ENCODE peak calls at places on chromosomes 2 and 18, in eight cellular contexts. One of them, this sample, is unnamed.

GRCh38 chr2:235444101-235444597 is 49.7 kb upstream of the AGAP1 start:
- DNase-seq in WERI-Rb-1: peak
- DNase-seq in HCEC 1CT: no peak
- DNase-seq in myocyte: peak
- DNase-seq in PC-9: peak
- DNase-seq in T-cell: no peak
- DNase-seq in activated gamma-delta T cell: no peak
- DNase-seq in stimulated activated CD8-positive, alpha-beta memory T cell treated with anti-CD3 and anti-CD28 coated beads, Interleukin-15, amount 100 ng/mL, for 24 hours: no peak
- DNase-seq in this sample: no peak

GRCh38 chr2:113178069-113178468 is 4.3 kb downstream of the PSD4 start:
- DNase-seq in WERI-Rb-1: no peak
- DNase-seq in HCEC 1CT: no peak
- DNase-seq in myocyte: no peak
- DNase-seq in PC-9: no peak
- DNase-seq in T-cell: no peak
- DNase-seq in activated gamma-delta T cell: no peak
- DNase-seq in stimulated activated CD8-positive, alpha-beta memory T cell treated with anti-CD3 and anti-CD28 coated beads, Interleukin-15, amount 100 ng/mL, for 24 hours: no peak
- DNase-seq in this sample: no peak

GRCh38 chr2:150567771-150568278 is 80.4 kb upstream of the RND3 start:
- DNase-seq in WERI-Rb-1: no peak
- DNase-seq in HCEC 1CT: peak
- DNase-seq in myocyte: no peak
- DNase-seq in PC-9: no peak
- DNase-seq in T-cell: no peak
- DNase-seq in activated gamma-delta T cell: no peak
- DNase-seq in stimulated activated CD8-positive, alpha-beta memory T cell treated with anti-CD3 and anti-CD28 coated beads, Interleukin-15, amount 100 ng/mL, for 24 hours: no peak
- DNase-seq in this sample: no peak

GRCh38 chr2:202577250-202578183 is 57.3 kb upstream of the FAM117B start:
- DNase-seq in WERI-Rb-1: peak
- DNase-seq in HCEC 1CT: no peak
- DNase-seq in myocyte: no peak
- DNase-seq in PC-9: no peak
- DNase-seq in T-cell: no peak
- DNase-seq in activated gamma-delta T cell: no peak
- DNase-seq in stimulated activated CD8-positive, alpha-beta memory T cell treated with anti-CD3 and anti-CD28 coated beads, Interleukin-15, amount 100 ng/mL, for 24 hours: no peak
- DNase-seq in this sample: no peak

GRCh38 chr18:6851480-6851879 is 122.0 kb downstream of the ARHGAP28 start:
- DNase-seq in WERI-Rb-1: no peak
- DNase-seq in HCEC 1CT: no peak
- DNase-seq in myocyte: no peak
- DNase-seq in PC-9: no peak
- DNase-seq in T-cell: no peak
- DNase-seq in activated gamma-delta T cell: no peak
- DNase-seq in stimulated activated CD8-positive, alpha-beta memory T cell treated with anti-CD3 and anti-CD28 coated beads, Interleukin-15, amount 100 ng/mL, for 24 hours: no peak
- DNase-seq in this sample: no peak

GRCh38 chr2:118844261-118845004 is 3.0 kb downstream of the EN1 start:
- DNase-seq in WERI-Rb-1: no peak
- DNase-seq in HCEC 1CT: no peak
- DNase-seq in myocyte: peak
- DNase-seq in PC-9: no peak
- DNase-seq in T-cell: no peak
- DNase-seq in activated gamma-delta T cell: no peak
- DNase-seq in stimulated activated CD8-positive, alpha-beta memory T cell treated with anti-CD3 and anti-CD28 coated beads, Interleukin-15, amount 100 ng/mL, for 24 hours: no peak
- DNase-seq in this sample: no peak

GRCh38 chr2:159131882-159132281 is 154.6 kb downstream of the WDSUB1 start:
- DNase-seq in WERI-Rb-1: no peak
- DNase-seq in HCEC 1CT: peak
- DNase-seq in myocyte: no peak
- DNase-seq in PC-9: no peak
- DNase-seq in T-cell: no peak
- DNase-seq in activated gamma-delta T cell: no peak
- DNase-seq in stimulated activated CD8-positive, alpha-beta memory T cell treated with anti-CD3 and anti-CD28 coated beads, Interleukin-15, amount 100 ng/mL, for 24 hours: no peak
- DNase-seq in this sample: no peak

GRCh38 chr18:51339866-51340265 is 142.4 kb upstream of the MEX3C start:
- DNase-seq in WERI-Rb-1: no peak
- DNase-seq in HCEC 1CT: no peak
- DNase-seq in myocyte: no peak
- DNase-seq in PC-9: no peak
- DNase-seq in T-cell: no peak
- DNase-seq in activated gamma-delta T cell: no peak
- DNase-seq in stimulated activated CD8-positive, alpha-beta memory T cell treated with anti-CD3 and anti-CD28 coated beads, Interleukin-15, amount 100 ng/mL, for 24 hours: no peak
- DNase-seq in this sample: no peak

GRCh38 chr18:46067431-46068007 is 4.5 kb downstream of the PSTPIP2 start:
- DNase-seq in WERI-Rb-1: no peak
- DNase-seq in HCEC 1CT: peak
- DNase-seq in myocyte: peak
- DNase-seq in PC-9: no peak
- DNase-seq in T-cell: no peak
- DNase-seq in activated gamma-delta T cell: no peak
- DNase-seq in stimulated activated CD8-positive, alpha-beta memory T cell treated with anti-CD3 and anti-CD28 coated beads, Interleukin-15, amount 100 ng/mL, for 24 hours: no peak
- DNase-seq in this sample: no peak

GRCh38 chr2:157509755-157510154 is 65.9 kb upstream of the CYTIP start:
- DNase-seq in WERI-Rb-1: no peak
- DNase-seq in HCEC 1CT: no peak
- DNase-seq in myocyte: no peak
- DNase-seq in PC-9: no peak
- DNase-seq in T-cell: no peak
- DNase-seq in activated gamma-delta T cell: no peak
- DNase-seq in stimulated activated CD8-positive, alpha-beta memory T cell treated with anti-CD3 and anti-CD28 coated beads, Interleukin-15, amount 100 ng/mL, for 24 hours: no peak
- DNase-seq in this sample: no peak

GRCh38 chr2:13000644-13001375 is 284.1 kb downstream of the TRIB2 start:
- DNase-seq in WERI-Rb-1: no peak
- DNase-seq in HCEC 1CT: no peak
- DNase-seq in myocyte: peak
- DNase-seq in PC-9: no peak
- DNase-seq in T-cell: no peak
- DNase-seq in activated gamma-delta T cell: no peak
- DNase-seq in stimulated activated CD8-positive, alpha-beta memory T cell treated with anti-CD3 and anti-CD28 coated beads, Interleukin-15, amount 100 ng/mL, for 24 hours: no peak
- DNase-seq in this sample: no peak

GRCh38 chr2:207390302-207391095 is 139.3 kb upstream of the CREB1 start:
- DNase-seq in WERI-Rb-1: no peak
- DNase-seq in HCEC 1CT: no peak
- DNase-seq in myocyte: no peak
- DNase-seq in PC-9: no peak
- DNase-seq in T-cell: no peak
- DNase-seq in activated gamma-delta T cell: no peak
- DNase-seq in stimulated activated CD8-positive, alpha-beta memory T cell treated with anti-CD3 and anti-CD28 coated beads, Interleukin-15, amount 100 ng/mL, for 24 hours: no peak
- DNase-seq in this sample: no peak

GRCh38 chr2:195695002-195695631 is 38.1 kb downstream of the SLC39A10 start:
- DNase-seq in WERI-Rb-1: no peak
- DNase-seq in HCEC 1CT: no peak
- DNase-seq in myocyte: no peak
- DNase-seq in PC-9: no peak
- DNase-seq in T-cell: no peak
- DNase-seq in activated gamma-delta T cell: no peak
- DNase-seq in stimulated activated CD8-positive, alpha-beta memory T cell treated with anti-CD3 and anti-CD28 coated beads, Interleukin-15, amount 100 ng/mL, for 24 hours: no peak
- DNase-seq in this sample: no peak

GRCh38 chr18:7607535-7608173 is 40.5 kb downstream of the PTPRM start:
- DNase-seq in WERI-Rb-1: no peak
- DNase-seq in HCEC 1CT: no peak
- DNase-seq in myocyte: peak
- DNase-seq in PC-9: no peak
- DNase-seq in T-cell: no peak
- DNase-seq in activated gamma-delta T cell: no peak
- DNase-seq in stimulated activated CD8-positive, alpha-beta memory T cell treated with anti-CD3 and anti-CD28 coated beads, Interleukin-15, amount 100 ng/mL, for 24 hours: no peak
- DNase-seq in this sample: no peak

GRCh38 chr2:10960606-10961489 is 49.1 kb downstream of the KCNF1 start:
- DNase-seq in WERI-Rb-1: peak
- DNase-seq in HCEC 1CT: no peak
- DNase-seq in myocyte: no peak
- DNase-seq in PC-9: no peak
- DNase-seq in T-cell: no peak
- DNase-seq in activated gamma-delta T cell: no peak
- DNase-seq in stimulated activated CD8-positive, alpha-beta memory T cell treated with anti-CD3 and anti-CD28 coated beads, Interleukin-15, amount 100 ng/mL, for 24 hours: no peak
- DNase-seq in this sample: no peak

GRCh38 chr2:106638043-106638442 is 150.9 kb downstream of the CD8B2 start:
- DNase-seq in WERI-Rb-1: no peak
- DNase-seq in HCEC 1CT: no peak
- DNase-seq in myocyte: peak
- DNase-seq in PC-9: no peak
- DNase-seq in T-cell: no peak
- DNase-seq in activated gamma-delta T cell: no peak
- DNase-seq in stimulated activated CD8-positive, alpha-beta memory T cell treated with anti-CD3 and anti-CD28 coated beads, Interleukin-15, amount 100 ng/mL, for 24 hours: no peak
- DNase-seq in this sample: no peak

GRCh38 chr2:215338883-215339679 is 27.2 kb downstream of the ATIC start:
- DNase-seq in WERI-Rb-1: no peak
- DNase-seq in HCEC 1CT: no peak
- DNase-seq in myocyte: no peak
- DNase-seq in PC-9: no peak
- DNase-seq in T-cell: no peak
- DNase-seq in activated gamma-delta T cell: no peak
- DNase-seq in stimulated activated CD8-positive, alpha-beta memory T cell treated with anti-CD3 and anti-CD28 coated beads, Interleukin-15, amount 100 ng/mL, for 24 hours: no peak
- DNase-seq in this sample: no peak

GRCh38 chr2:11419781-11420180 is 46.2 kb downstream of the E2F6 start:
- DNase-seq in WERI-Rb-1: no peak
- DNase-seq in HCEC 1CT: no peak
- DNase-seq in myocyte: peak
- DNase-seq in PC-9: no peak
- DNase-seq in T-cell: no peak
- DNase-seq in activated gamma-delta T cell: no peak
- DNase-seq in stimulated activated CD8-positive, alpha-beta memory T cell treated with anti-CD3 and anti-CD28 coated beads, Interleukin-15, amount 100 ng/mL, for 24 hours: no peak
- DNase-seq in this sample: no peak

GRCh38 chr2:10773841-10774341 is 38.7 kb downstream of the PDIA6 start:
- DNase-seq in WERI-Rb-1: no peak
- DNase-seq in HCEC 1CT: no peak
- DNase-seq in myocyte: no peak
- DNase-seq in PC-9: peak
- DNase-seq in T-cell: no peak
- DNase-seq in activated gamma-delta T cell: no peak
- DNase-seq in stimulated activated CD8-positive, alpha-beta memory T cell treated with anti-CD3 and anti-CD28 coated beads, Interleukin-15, amount 100 ng/mL, for 24 hours: no peak
- DNase-seq in this sample: peak

GRCh38 chr18:44592639-44593038 is 88.0 kb upstream of the SETBP1 start:
- DNase-seq in WERI-Rb-1: no peak
- DNase-seq in HCEC 1CT: no peak
- DNase-seq in myocyte: peak
- DNase-seq in PC-9: no peak
- DNase-seq in T-cell: no peak
- DNase-seq in activated gamma-delta T cell: no peak
- DNase-seq in stimulated activated CD8-positive, alpha-beta memory T cell treated with anti-CD3 and anti-CD28 coated beads, Interleukin-15, amount 100 ng/mL, for 24 hours: no peak
- DNase-seq in this sample: no peak

GRCh38 chr2:240644859-240645301 is 19.6 kb downstream of the GPR35 start:
- DNase-seq in WERI-Rb-1: no peak
- DNase-seq in HCEC 1CT: no peak
- DNase-seq in myocyte: no peak
- DNase-seq in PC-9: no peak
- DNase-seq in T-cell: no peak
- DNase-seq in activated gamma-delta T cell: no peak
- DNase-seq in stimulated activated CD8-positive, alpha-beta memory T cell treated with anti-CD3 and anti-CD28 coated beads, Interleukin-15, amount 100 ng/mL, for 24 hours: no peak
- DNase-seq in this sample: no peak

GRCh38 chr2:207230261-207231105 is 64.7 kb upstream of the KLF7 start:
- DNase-seq in WERI-Rb-1: peak
- DNase-seq in HCEC 1CT: peak
- DNase-seq in myocyte: no peak
- DNase-seq in PC-9: no peak
- DNase-seq in T-cell: no peak
- DNase-seq in activated gamma-delta T cell: no peak
- DNase-seq in stimulated activated CD8-positive, alpha-beta memory T cell treated with anti-CD3 and anti-CD28 coated beads, Interleukin-15, amount 100 ng/mL, for 24 hours: no peak
- DNase-seq in this sample: no peak

GRCh38 chr2:24620936-24621335 is 129.9 kb downstream of the NCOA1 start:
- DNase-seq in WERI-Rb-1: no peak
- DNase-seq in HCEC 1CT: no peak
- DNase-seq in myocyte: no peak
- DNase-seq in PC-9: no peak
- DNase-seq in T-cell: no peak
- DNase-seq in activated gamma-delta T cell: no peak
- DNase-seq in stimulated activated CD8-positive, alpha-beta memory T cell treated with anti-CD3 and anti-CD28 coated beads, Interleukin-15, amount 100 ng/mL, for 24 hours: no peak
- DNase-seq in this sample: peak

GRCh38 chr2:20961858-20962257 is 82.0 kb downstream of the APOB start:
- DNase-seq in WERI-Rb-1: no peak
- DNase-seq in HCEC 1CT: no peak
- DNase-seq in myocyte: no peak
- DNase-seq in PC-9: no peak
- DNase-seq in T-cell: no peak
- DNase-seq in activated gamma-delta T cell: no peak
- DNase-seq in stimulated activated CD8-positive, alpha-beta memory T cell treated with anti-CD3 and anti-CD28 coated beads, Interleukin-15, amount 100 ng/mL, for 24 hours: no peak
- DNase-seq in this sample: no peak

GRCh38 chr2:231900486-231900942 is 25.7 kb downstream of the NPPC start:
- DNase-seq in WERI-Rb-1: peak
- DNase-seq in HCEC 1CT: peak
- DNase-seq in myocyte: peak
- DNase-seq in PC-9: peak
- DNase-seq in T-cell: no peak
- DNase-seq in activated gamma-delta T cell: peak
- DNase-seq in stimulated activated CD8-positive, alpha-beta memory T cell treated with anti-CD3 and anti-CD28 coated beads, Interleukin-15, amount 100 ng/mL, for 24 hours: peak
- DNase-seq in this sample: peak

GRCh38 chr2:44962176-44962695 is 20.7 kb downstream of the SIX3 start:
- DNase-seq in WERI-Rb-1: no peak
- DNase-seq in HCEC 1CT: no peak
- DNase-seq in myocyte: peak
- DNase-seq in PC-9: no peak
- DNase-seq in T-cell: no peak
- DNase-seq in activated gamma-delta T cell: no peak
- DNase-seq in stimulated activated CD8-positive, alpha-beta memory T cell treated with anti-CD3 and anti-CD28 coated beads, Interleukin-15, amount 100 ng/mL, for 24 hours: no peak
- DNase-seq in this sample: no peak

This sample was measured in upper lobe of left lung.